ENCODE peak calls at places on chromosomes 16 and 17, in seven cellular contexts. K, H, Y, C, W, J and N are unnamed samples.

GRCh38 chr16:88382491-88383400 is at the start of gene ZNF469:
- DNase-seq in Y (no peak), H (peak), J (no peak), W (no peak), K (no peak), C (no peak), N (no peak)

GRCh38 chr16:22253272-22253671 is 43.9 kb upstream of the POLR3E start:
- DNase-seq in C (no peak), W (no peak), H (no peak), K (no peak), Y (no peak), J (no peak), N (no peak)

GRCh38 chr17:40666366-40666765 is 1.4 kb upstream of the KRT222 start:
- DNase-seq in C (no peak), H (no peak), J (no peak), K (no peak), Y (no peak), W (no peak), N (no peak)

GRCh38 chr17:32798938-32799337 is 78.0 kb downstream of the MYO1D start:
- DNase-seq in C (no peak), J (no peak), K (no peak), W (no peak), Y (no peak), H (no peak), N (no peak)

GRCh38 chr16:79788949-79789348 is 188.4 kb upstream of the MAF start:
- DNase-seq in C (no peak), Y (no peak), W (no peak), K (no peak), H (no peak), J (no peak), N (no peak)

GRCh38 chr17:51257150-51258081 is 2.4 kb downstream of the MBTD1 start:
- DNase-seq in H (no peak), J (no peak), W (no peak), C (no peak), K (no peak), Y (no peak), N (no peak)

GRCh38 chr16:11020792-11021440 is 76.6 kb downstream of the CLEC16A start:
- DNase-seq in J (no peak), K (no peak), C (no peak), Y (no peak), H (no peak), W (no peak), N (no peak)

GRCh38 chr17:31529841-31530251 is 138.4 kb downstream of the RAB11FIP4 start:
- DNase-seq in W (no peak), H (no peak), C (no peak), J (no peak), K (no peak), Y (no peak), N (no peak)

GRCh38 chr17:67038861-67039365 is 5.4 kb upstream of the CACNG1 start:
- DNase-seq in J (no peak), W (no peak), Y (no peak), H (no peak), K (no peak), C (no peak), N (no peak)

GRCh38 chr17:80862978-80863377 is 128.7 kb upstream of the CHMP6 start:
- DNase-seq in W (no peak), Y (no peak), C (no peak), H (no peak), J (no peak), K (no peak), N (no peak)

GRCh38 chr17:7859028-7859427 is 1.2 kb downstream of the CYB5D1 start:
- DNase-seq in W (no peak), H (no peak), C (no peak), J (no peak), K (no peak), Y (no peak), N (no peak)

GRCh38 chr17:32317353-32317752 is 24.6 kb downstream of the C17orf75 start:
- DNase-seq in W (no peak), Y (no peak), H (no peak), K (no peak), J (no peak), C (no peak), N (no peak)

GRCh38 chr17:81074875-81075274 is 39.9 kb downstream of the BAIAP2 start:
- DNase-seq in K (no peak), J (no peak), C (no peak), Y (no peak), W (no peak), H (no peak), N (no peak)

GRCh38 chr16:89693931-89694783 is 7.3 kb downstream of the SPATA2L start:
- DNase-seq in K (no peak), W (no peak), H (no peak), C (no peak), Y (no peak), J (no peak), N (no peak)

GRCh38 chr17:40124279-40125141 is 2.7 kb downstream of the MSL1 start:
- DNase-seq in C (no peak), K (no peak), Y (peak), H (peak), J (peak), W (no peak), N (peak)

GRCh38 chr17:64150237-64151015 is 20.5 kb upstream of the ERN1 start:
- DNase-seq in W (no peak), J (no peak), H (no peak), K (no peak), C (no peak), Y (no peak), N (no peak)

GRCh38 chr16:69924777-69925191 is 26.4 kb upstream of the CLEC18A start:
- DNase-seq in K (no peak), J (no peak), W (no peak), Y (no peak), H (no peak), C (no peak), N (no peak)